ENCODE peak calls at places on chromosomes 12 and 14, in four cellular contexts. S, I, A and O are unnamed samples.

GRCh38 chr14:103281496-103282231 is 52.4 kb upstream of the EIF5 start:
- DNase-seq in S (no peak), I (peak; percentile 49), A (no peak), O (peak; percentile 70)

GRCh38 chr12:77521458-77522115 is 309.1 kb upstream of the NAV3 start:
- DNase-seq in I (no peak), S (no peak), A (no peak), O (no peak)

GRCh38 chr12:101806280-101806679 is 24.5 kb downstream of the GNPTAB start:
- DNase-seq in I (no peak), A (no peak), S (no peak), O (no peak)

GRCh38 chr12:54479421-54479820 is 6.0 kb upstream of the GTSF1 start:
- DNase-seq in I (no peak), A (no peak), S (no peak), O (no peak)

GRCh38 chr14:105582639-105583038 is 56.3 kb downstream of the TMEM121 start:
- DNase-seq in A (no peak), S (no peak), I (peak; percentile 9), O (no peak)

GRCh38 chr12:67268335-67268895 is 743 bp upstream of the CAND1 start:
- DNase-seq in S (peak; percentile 96), I (peak; percentile 98), A (peak; percentile 77), O (peak; percentile 84)

GRCh38 chr14:64502476-64503183 is 1.0 kb downstream of the ZBTB25 start:
- DNase-seq in I (no peak), S (peak; percentile 55), A (no peak), O (peak; percentile 36)

GRCh38 chr12:25997401-25997973 is 39.0 kb downstream of the RASSF8 start:
- DNase-seq in S (no peak), A (no peak), I (no peak), O (no peak)

GRCh38 chr12:63802012-63802608 is 22.4 kb downstream of the RXYLT1 start:
- DNase-seq in A (no peak), I (no peak), S (no peak), O (no peak)

GRCh38 chr12:97560359-97560758 is 97.8 kb downstream of the RMST start:
- DNase-seq in I (no peak), A (no peak), S (no peak), O (no peak)

GRCh38 chr12:127774828-127775227 is 492.1 kb upstream of the TMEM132C start:
- DNase-seq in S (no peak), A (no peak), I (no peak), O (no peak)

GRCh38 chr12:85509857-85510256 is 229.8 kb downstream of the ALX1 start:
- DNase-seq in S (no peak), I (no peak), A (no peak), O (no peak)

GRCh38 chr14:36662543-36663403 is 1.1 kb downstream of the PAX9 start:
- DNase-seq in I (no peak), S (no peak), A (no peak), O (no peak)

GRCh38 chr14:69428289-69428998 is 30.0 kb downstream of the SLC39A9 start:
- DNase-seq in A (no peak), I (no peak), S (peak; percentile 24), O (no peak)

GRCh38 chr12:109718390-109718789 is 4.8 kb downstream of the FAM222A start:
- DNase-seq in A (no peak), I (no peak), S (no peak), O (no peak)

GRCh38 chr12:95393191-95393790 is 80.7 kb upstream of the METAP2 start:
- DNase-seq in A (no peak), S (no peak), I (no peak), O (no peak)

GRCh38 chr14:56278383-56278782 is 160.2 kb downstream of the PELI2 start:
- DNase-seq in S (no peak), I (no peak), A (no peak), O (no peak)

GRCh38 chr14:102512713-102513373 is 3.3 kb upstream of the ANKRD9 start:
- DNase-seq in A (no peak), S (no peak), I (no peak), O (no peak)

GRCh38 chr14:79708426-79708825 is 502.9 kb downstream of the DIO2 start:
- DNase-seq in A (no peak), S (no peak), I (no peak), O (no peak)

GRCh38 chr14:67187210-67187609 is 2.0 kb upstream of the GARIN2 start:
- DNase-seq in S (no peak), I (peak; percentile 38), A (no peak), O (no peak)

GRCh38 chr12:47277972-47278448 is 198.3 kb upstream of the AMIGO2 start:
- DNase-seq in S (no peak), A (no peak), I (no peak), O (no peak)

GRCh38 chr14:100334904-100335303 is 11.8 kb downstream of the SLC25A47 start:
- DNase-seq in I (no peak), A (no peak), S (no peak), O (no peak)

GRCh38 chr14:34699873-34700621 is 14.3 kb downstream of the CFL2 start:
- DNase-seq in I (peak; percentile 89), S (no peak), A (no peak), O (no peak)

GRCh38 chr12:24898606-24899005 is 50.3 kb downstream of the BCAT1 start:
- DNase-seq in S (no peak), A (no peak), I (no peak), O (no peak)

GRCh38 chr12:72388322-72388721 is 116.2 kb downstream of the TRHDE start:
- DNase-seq in A (no peak), I (no peak), S (no peak), O (no peak)

GRCh38 chr12:75738486-75738885 is 227.1 kb upstream of the KRR1 start:
- DNase-seq in S (no peak), A (no peak), I (no peak), O (no peak)

GRCh38 chr14:100115726-100116125 is 43.7 kb downstream of the DEGS2 start:
- DNase-seq in I (no peak), S (no peak), A (no peak), O (no peak)

GRCh38 chr12:127257366-127257935 is 1009.5 kb upstream of the TMEM132C start:
- DNase-seq in I (no peak), S (no peak), A (no peak), O (no peak)

GRCh38 chr14:52012635-52013034 is 23.3 kb downstream of the RTRAF start:
- DNase-seq in I (no peak), S (no peak), A (no peak), O (peak; percentile 47)

GRCh38 chr12:11953523-11953922 is 117.2 kb upstream of the BCL2L14 start:
- DNase-seq in S (no peak), A (no peak), I (no peak), O (no peak)

GRCh38 chr12:2893007-2893406 is 2.3 kb downstream of the TULP3 start:
- DNase-seq in S (no peak), A (no peak), I (peak; percentile 46), O (no peak)

GRCh38 chr14:59728294-59728693 is 142.3 kb downstream of the RTN1 start:
- DNase-seq in I (no peak), A (no peak), S (no peak), O (no peak)

GRCh38 chr12:111438501-111438900 is 32.8 kb downstream of the SH2B3 start:
- DNase-seq in A (no peak), S (peak; percentile 65), I (no peak), O (no peak)

GRCh38 chr12:116318738-116319050 is 41.2 kb upstream of the MED13L start:
- DNase-seq in I (no peak), S (no peak), A (no peak), O (peak; percentile 27)
- H3K27ac ChIP-seq in I (no peak overlapping the region), S (peak overlapping the region; percentile 14), A (peak overlapping the region; percentile 82), O (no peak overlapping the region)

GRCh38 chr14:96362965-96363750 is at the start of the genes ATG2B and GSKIP:
- DNase-seq in S (peak; percentile 95), I (peak; percentile 78), A (peak; percentile 88), O (peak; percentile 92)
- H3K4me1 ChIP-seq in S (peaks cover 34% of the 10 kb centered on the region), I (peaks cover 44% of the 10 kb centered on the region), A (peaks cover 17% of the 10 kb centered on the region), O (peaks cover 7% of the 10 kb centered on the region)

DNA sequence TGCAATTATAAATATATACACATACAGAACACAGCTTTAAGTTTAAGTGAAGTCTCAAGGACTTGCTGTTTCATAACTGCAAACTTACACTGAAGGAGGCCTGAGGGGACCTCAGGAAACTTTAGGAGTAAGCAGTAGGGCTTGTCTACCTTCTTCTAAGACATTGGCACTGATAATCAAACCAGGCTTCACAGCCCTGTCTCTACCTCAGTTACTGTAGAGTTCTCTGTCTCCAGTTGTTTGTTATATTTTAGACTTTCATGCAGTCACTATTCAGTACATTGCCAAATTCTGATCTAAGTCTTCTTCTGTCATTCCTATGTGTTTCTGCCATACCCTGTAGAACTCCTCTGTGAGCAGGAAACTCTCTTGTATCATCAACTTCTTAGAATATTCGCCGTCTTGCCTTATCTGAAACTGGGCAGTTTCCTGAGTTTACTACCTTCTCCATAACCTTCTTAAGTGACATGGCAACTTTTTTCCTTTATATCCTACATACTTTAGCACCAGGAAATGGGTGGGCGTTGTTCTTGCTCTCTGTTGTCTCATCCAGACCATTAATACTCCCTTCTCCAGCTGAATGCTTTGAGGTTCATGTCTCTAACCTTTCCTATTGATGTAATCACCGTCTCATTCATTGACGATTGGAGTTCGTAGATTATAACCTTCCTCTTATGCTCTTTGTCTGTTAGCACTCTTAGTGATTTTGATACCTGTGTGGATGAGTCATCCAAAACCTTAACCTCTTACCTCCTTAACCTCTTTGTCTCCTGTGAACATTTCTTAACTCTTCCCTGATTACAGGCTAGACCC is 11.4 kb downstream of the APAF1 start:
- DNase-seq in S (no peak), A (no peak), I (no peak), O (no peak)
- TF ChIP-seq EP300 in S (no peak), A (no peak), I (no peak), O (no peak)

GRCh38 chr14:90559811-90560492 is 163.1 kb downstream of the CALM1 start:
- DNase-seq in S (no peak), A (no peak), I (no peak), O (no peak)

GRCh38 chr14:90562652-90563051 is 165.8 kb downstream of the CALM1 start:
- DNase-seq in S (no peak), A (no peak), I (no peak), O (no peak)

GRCh38 chr14:90560529-90560928 is 163.7 kb downstream of the CALM1 start:
- DNase-seq in S (no peak), I (no peak), A (no peak), O (no peak)

GRCh38 chr14:90561031-90561430 is 164.2 kb downstream of the CALM1 start:
- DNase-seq in A (no peak), S (no peak), I (no peak), O (no peak)

DNA sequence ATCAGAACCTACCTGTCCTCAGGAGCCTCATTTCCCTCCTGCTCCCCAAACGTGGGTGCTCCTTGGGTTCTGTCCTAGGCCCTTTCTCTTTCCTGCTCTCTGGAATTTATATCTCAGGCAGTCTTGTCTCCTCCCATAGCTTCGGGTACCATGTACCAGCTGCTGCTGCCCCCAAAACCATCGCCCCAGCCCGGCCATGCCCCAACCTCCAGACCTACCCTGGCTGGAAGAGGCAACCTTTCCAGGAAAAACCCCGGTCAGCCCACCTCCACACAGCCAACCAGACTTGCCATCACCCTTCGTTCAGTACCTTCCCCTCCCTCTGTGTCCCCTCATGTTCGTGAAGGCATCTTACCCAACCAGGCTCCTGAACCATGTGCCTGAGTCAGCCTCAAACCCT is 165.1 kb downstream of the CALM1 start:
- DNase-seq in S (no peak), A (no peak), I (no peak), O (no peak)
- H3K27ac ChIP-seq in S (no peak overlapping the region), A (no peak overlapping the region), I (no peak overlapping the region), O (no peak overlapping the region)

DNA sequence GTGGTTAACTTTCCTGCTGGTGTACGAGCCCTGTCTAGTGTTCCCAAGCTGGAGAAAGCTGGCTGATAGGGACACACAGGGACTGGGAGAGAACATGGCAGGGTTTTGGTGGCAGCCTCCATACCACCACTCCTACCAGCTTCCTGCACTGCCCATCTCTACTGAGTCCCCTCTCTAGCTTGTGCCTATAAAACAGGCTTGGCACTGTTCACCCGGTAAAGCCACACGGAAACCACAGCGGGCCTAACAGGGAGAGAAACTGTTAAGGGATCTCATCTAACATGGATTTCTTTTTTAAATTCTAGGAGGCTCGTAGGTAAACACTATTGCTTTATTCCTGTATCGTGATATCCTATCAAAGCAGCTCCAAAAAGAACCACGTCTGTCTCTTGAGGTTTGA is 204.7 kb downstream of the TTC7B start:
- DNase-seq in S (no peak), I (no peak), A (no peak), O (no peak)
- H3K4me1 ChIP-seq in S (peaks cover 10% of the 10 kb centered on the region), I (no peaks in the 10 kb centered on the region), A (no peaks in the 10 kb centered on the region), O (no peaks in the 10 kb centered on the region)